ENCODE peak calls at places on chromosome 12, in nine cellular contexts. X is HCT116, Z is epithelial cell of esophagus, L is Caco-2, A is body of pancreas, W is omental fat pad, U is A673, K is AG09309, I is cardiac muscle cell. Y is an unnamed sample.

GRCh38 chr12:4164591-4165558 is 108.7 kb upstream of the CCND2 start:
- DNase-seq in X (no peak), I (peak; percentile 74), U (peak; percentile 37), Z (peak; percentile 83), W (no peak), A (no peak), K (no peak), L (peak; percentile 62), Y (peak; percentile 37)

GRCh38 chr12:388547-389137 is 478 bp downstream of the KDM5A start:
- DNase-seq in L (no peak), W (no peak), Z (peak; percentile 33), K (no peak), A (peak; percentile 16), I (peak; percentile 29), U (peak; percentile 30), X (no peak), Y (no peak)

GRCh38 chr12:108770269-108770829 is 39.0 kb upstream of the CORO1C start:
- DNase-seq in Z (no peak), I (no peak), X (no peak), A (no peak), L (no peak), K (no peak), W (no peak), U (no peak), Y (no peak)

GRCh38 chr12:124861492-124861891 is 2.2 kb downstream of the SCARB1 start:
- DNase-seq in A (no peak), W (no peak), L (no peak), U (peak; percentile 47), Z (peak; percentile 70), I (peak; percentile 80), X (peak; percentile 53), K (no peak), Y (no peak)

GRCh38 chr12:20280515-20280914 is 87.8 kb upstream of the PDE3A start:
- DNase-seq in K (no peak), A (no peak), I (peak; percentile 86), W (no peak), Z (no peak), X (no peak), L (no peak), U (no peak), Y (no peak)

GRCh38 chr12:115422845-115423545 is 739.0 kb upstream of the TBX3 start:
- DNase-seq in A (no peak), K (no peak), Z (no peak), X (no peak), I (no peak), L (no peak), W (no peak), U (no peak), Y (no peak)

GRCh38 chr12:57990241-57990883 is 49.0 kb downstream of the ATP23 start:
- DNase-seq in Z (no peak), U (no peak), A (no peak), X (no peak), I (no peak), W (no peak), L (no peak), K (no peak), Y (no peak)

GRCh38 chr12:44246481-44247105 is 410.7 kb downstream of the TMEM117 start:
- DNase-seq in Z (no peak), X (no peak), I (no peak), U (peak; percentile 49), K (no peak), A (no peak), W (no peak), L (no peak), Y (no peak)

GRCh38 chr12:13000616-13000934 is 510 bp upstream of the HEBP1 start:
- DNase-seq in X (peak; percentile 7), U (no peak), W (no peak), Z (no peak), A (no peak), L (peak; percentile 73), K (no peak), I (no peak), Y (peak; percentile 21)

GRCh38 chr12:57341275-57341990 is 89.4 kb downstream of the R3HDM2 start:
- DNase-seq in I (no peak), X (no peak), A (no peak), W (no peak), Z (peak; percentile 9), K (peak; percentile 4), L (no peak), U (peak; percentile 17), Y (no peak)

GRCh38 chr12:12734561-12735071 is 17.4 kb downstream of the CDKN1B start:
- DNase-seq in I (no peak), X (no peak), Z (no peak), K (no peak), U (no peak), L (no peak), A (peak; percentile 66), W (no peak), Y (peak; percentile 66)

GRCh38 chr12:66188584-66189475 is at the start of gene IRAK3:
- DNase-seq in U (peak; percentile 25), W (peak; percentile 57), X (no peak), A (peak; percentile 71), K (no peak), L (no peak), Z (peak; percentile 48), I (peak; percentile 83), Y (no peak)

GRCh38 chr12:32032205-32032810 is 73.1 kb downstream of the RESF1 start:
- DNase-seq in K (peak; percentile 8), Z (peak; percentile 37), L (no peak), U (no peak), X (no peak), A (no peak), W (no peak), I (peak; percentile 36), Y (no peak)

GRCh38 chr12:27644446-27644845 is 51.8 kb upstream of the REP15 start:
- DNase-seq in L (no peak), U (peak; percentile 59), X (no peak), Z (peak; percentile 47), K (no peak), W (no peak), A (no peak), I (peak; percentile 77), Y (no peak)

GRCh38 chr12:117090816-117091711 is 8.2 kb downstream of the TESC start:
- DNase-seq in W (no peak), L (no peak), Z (no peak), U (no peak), X (no peak), I (no peak), K (no peak), A (peak; percentile 91), Y (no peak)

GRCh38 chr12:113388351-113388750 is 15.3 kb downstream of the SDS start:
- DNase-seq in A (no peak), X (no peak), L (no peak), W (no peak), Z (no peak), U (no peak), K (no peak), I (no peak), Y (no peak)

GRCh38 chr12:99984271-99985128 is at the start of gene ANKS1B:
- DNase-seq in L (peak; percentile 62), I (peak; percentile 55), U (peak; percentile 59), X (no peak), W (no peak), K (no peak), Z (peak; percentile 29), A (peak; percentile 36), Y (no peak)

GRCh38 chr12:93060071-93060665 is 131.1 kb upstream of the EEA1 start:
- DNase-seq in W (no peak), U (no peak), L (no peak), Z (no peak), K (no peak), A (no peak), I (no peak), X (no peak), Y (no peak)

GRCh38 chr12:93000026-93000425 is 70.9 kb upstream of the EEA1 start:
- DNase-seq in Z (peak; percentile 62), A (no peak), K (no peak), U (no peak), X (no peak), W (no peak), I (no peak), L (peak; percentile 56), Y (no peak)

DNA sequence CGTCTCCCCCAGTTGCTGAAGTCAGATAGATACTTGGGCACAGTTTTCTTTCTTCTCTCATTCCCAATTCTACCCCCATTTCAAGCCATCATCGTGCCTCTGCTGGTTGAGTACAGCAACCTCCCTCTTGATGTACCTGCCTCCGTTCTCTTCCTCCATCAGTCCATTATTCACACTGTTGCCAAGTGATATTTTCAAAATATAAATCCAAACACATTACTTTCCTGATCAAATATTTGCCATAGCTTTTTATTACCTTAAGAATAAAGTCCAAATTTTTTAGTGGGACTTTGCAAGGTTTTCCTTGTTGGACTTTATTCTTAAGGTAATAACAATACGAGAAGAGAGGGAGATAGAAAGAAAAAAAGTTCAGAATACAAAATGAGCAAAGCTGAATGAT is 18.6 kb upstream of the SSPN start:
- DNase-seq in W (no peak), Z (no peak), L (no peak), U (no peak), I (no peak), X (no peak), K (no peak), A (no peak), Y (no peak)
- TF ChIP-seq CTCF in W (no peak), Z (no peak), L (no peak), U (no peak), I (no peak), X (no peak), K (no peak), A (no peak), Y (no peak)

GRCh38 chr12:118102070-118102469 is 1.7 kb downstream of the VSIG10 start:
- DNase-seq in A (peak; percentile 41), L (no peak), U (no peak), Z (peak; percentile 85), I (no peak), K (no peak), X (peak; percentile 46), W (no peak), Y (peak; percentile 5)
- TF ChIP-seq CTCF in A (no peak), L (no peak), U (no peak), Z (no peak), I (no peak), K (no peak), X (no peak), W (no peak), Y (no peak)

GRCh38 chr12:1691123-1692007 is 495 bp downstream of the ADIPOR2 start:
- DNase-seq in A (peak; percentile 42), U (peak; percentile 15), W (no peak), K (no peak), Z (peak; percentile 57), I (peak; percentile 35), L (peak; percentile 77), X (no peak), Y (no peak)
- TF ChIP-seq CTCF in A (no peak), U (no peak), W (no peak), K (peak; percentile 6), Z (no peak), I (no peak), L (peak; percentile 1), X (no peak), Y (no peak)

DNA sequence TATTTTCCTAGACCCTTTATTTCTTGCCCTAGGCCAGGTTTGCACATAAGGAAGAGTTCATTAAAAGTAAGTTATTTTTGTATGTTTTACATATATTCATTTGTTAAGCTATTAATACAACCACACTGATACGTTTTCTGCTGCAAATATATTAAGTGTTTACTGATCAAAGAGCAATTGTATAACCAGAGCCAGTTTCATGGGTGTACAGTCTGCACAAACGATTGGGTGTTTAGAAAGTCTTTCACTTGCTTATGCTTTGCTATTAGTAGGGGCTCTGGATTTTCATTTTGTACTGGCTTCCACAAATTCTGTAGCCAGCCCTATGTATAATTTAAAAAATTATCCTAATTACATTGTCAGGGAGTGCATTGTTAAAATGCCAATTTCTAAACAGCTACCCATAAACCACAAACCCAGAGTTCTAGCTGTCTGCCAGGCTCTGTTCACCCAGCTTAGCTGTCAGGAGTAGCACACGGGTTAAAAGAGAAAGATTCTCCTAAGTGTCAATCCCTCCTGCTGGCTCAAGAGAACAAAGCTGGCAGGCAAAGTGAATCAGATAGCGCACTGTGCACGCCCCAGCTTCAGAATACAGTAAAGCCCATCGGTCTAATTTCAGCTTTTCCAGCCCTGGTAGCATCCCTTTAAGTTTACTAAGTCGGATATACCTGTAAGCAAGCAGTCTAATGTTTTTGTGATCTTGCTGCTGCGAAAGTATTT is 151.0 kb upstream of the LMO3 start:
- DNase-seq in L (no peak), K (no peak), Z (peak; percentile 0), A (no peak), W (no peak), X (no peak), U (peak; percentile 60), I (no peak), Y (no peak)
- TF ChIP-seq CTCF in L (no peak), K (no peak), Z (no peak), A (no peak), W (no peak), X (no peak), U (no peak), I (no peak), Y (no peak)